ENCODE peak calls at places on chromosomes 12 and 14, in four cellular contexts. C is GM12892; R is CD8-positive, alpha-beta memory T cell; D is neural progenitor cell. W is an unnamed sample.

GRCh38 chr12:119748512-119748911 is 80.6 kb downstream of the PRKAB1 start:
- DNase-seq in C (no peak), D (no peak), R (no peak), W (no peak)

GRCh38 chr14:104723651-104724406 is at the start of gene ADSS1:
- DNase-seq in C (peak; percentile 94), D (peak; percentile 84), R (peak; percentile 59), W (peak; percentile 92)

GRCh38 chr14:21136024-21136423 is 19.8 kb downstream of the OR5AU1 start:
- DNase-seq in R (no peak), D (peak; percentile 6), C (peak; percentile 18), W (peak; percentile 25)

GRCh38 chr14:71021347-71022014 is 114.2 kb downstream of the PCNX1 start:
- DNase-seq in C (no peak), D (no peak), R (no peak), W (no peak)

GRCh38 chr12:115661103-115661502 is 616.4 kb downstream of the MED13L start:
- DNase-seq in C (no peak), D (no peak), R (no peak), W (no peak)

GRCh38 chr14:98184467-98184866 is 1087.5 kb downstream of the BCL11B start:
- DNase-seq in D (no peak), R (no peak), C (no peak), W (no peak)

GRCh38 chr12:27244680-27245005 is 557 bp downstream of the STK38L start:
- DNase-seq in R (no peak), C (peak; percentile 21), D (no peak), W (no peak)

GRCh38 chr12:2959508-2960431 is 573 bp downstream of the TEAD4 start:
- DNase-seq in C (peak; percentile 42), D (peak; percentile 77), R (no peak), W (peak; percentile 84)

GRCh38 chr14:101408077-101408831 is 153.0 kb upstream of the DIO3 start:
- DNase-seq in D (no peak), R (no peak), C (no peak), W (peak; percentile 50)

GRCh38 chr14:67668559-67668958 is 5.9 kb downstream of the VTI1B start:
- DNase-seq in R (peak; percentile 4), D (no peak), C (no peak), W (no peak)

GRCh38 chr12:80551897-80552296 is 107.9 kb downstream of the PTPRQ start:
- DNase-seq in C (no peak), R (no peak), D (no peak), W (peak; percentile 45)

GRCh38 chr12:754238-754816 is 1.9 kb downstream of the WNK1 start:
- DNase-seq in C (no peak), D (peak; percentile 4), R (no peak), W (peak; percentile 18)

GRCh38 chr12:59808317-59808910 is 212.6 kb downstream of the SLC16A7 start:
- DNase-seq in D (peak; percentile 53), R (peak; percentile 2), C (peak; percentile 4), W (peak; percentile 41)

GRCh38 chr12:5808956-5809355 is 136.1 kb downstream of the ANO2 start:
- DNase-seq in D (no peak), C (no peak), R (no peak), W (peak; percentile 88)

GRCh38 chr12:49524660-49525324 is 14.0 kb upstream of the KCNH3 start:
- DNase-seq in C (no peak), R (no peak), D (no peak), W (no peak)

GRCh38 chr14:52700701-52701172 is 5.4 kb upstream of the ERO1A start:
- DNase-seq in C (no peak), D (no peak), R (no peak), W (no peak)

GRCh38 chr12:76790564-76791552 is 26.9 kb downstream of the ZDHHC17 start:
- DNase-seq in D (peak; percentile 46), R (peak; percentile 30), C (no peak), W (peak; percentile 9)

GRCh38 chr12:16515666-16516065 is 90.3 kb downstream of the LMO3 start:
- DNase-seq in R (no peak), C (no peak), D (no peak), W (no peak)

GRCh38 chr14:61188196-61188595 is 92.9 kb downstream of the TMEM30B start:
- DNase-seq in D (peak; percentile 21), C (no peak), R (no peak), W (no peak)

GRCh38 chr14:64688801-64689200 is 15.4 kb upstream of the PLEKHG3 start:
- DNase-seq in R (no peak), C (no peak), D (no peak), W (no peak)

GRCh38 chr14:67541448-67542387 is 8.6 kb downstream of the PLEKHH1 start:
- DNase-seq in C (no peak), R (no peak), D (peak; percentile 39), W (no peak)

GRCh38 chr12:19757317-19757877 is 318.1 kb downstream of the AEBP2 start:
- DNase-seq in C (no peak), R (no peak), D (peak; percentile 51), W (no peak)

GRCh38 chr12:80186727-80187217 is 87.4 kb downstream of the OTOGL start:
- DNase-seq in D (peak; percentile 69), C (no peak), R (peak; percentile 15), W (peak; percentile 72)

GRCh38 chr14:29262979-29263378 is 496.4 kb downstream of the FOXG1 start:
- DNase-seq in C (no peak), D (no peak), R (no peak), W (no peak)

GRCh38 chr12:25730489-25731349 is 177.6 kb upstream of the LMNTD1 start:
- DNase-seq in R (no peak), D (peak; percentile 8), C (no peak), W (no peak)

GRCh38 chr14:91230363-91231035 is 14.0 kb downstream of the GPR68 start:
- DNase-seq in D (no peak), C (no peak), R (no peak), W (no peak)

GRCh38 chr14:22520235-22520634 is 68.8 kb downstream of the DAD1 start:
- DNase-seq in R (no peak), D (no peak), C (no peak), W (no peak)

GRCh38 chr12:131280426-131280825 is 326.7 kb downstream of the ADGRD1 start:
- DNase-seq in R (no peak), C (no peak), D (no peak), W (no peak)

GRCh38 chr14:45201908-45202307 is 51.1 kb downstream of the MIS18BP1 start:
- DNase-seq in C (no peak), D (peak; percentile 12), R (no peak), W (no peak)

GRCh38 chr12:6452245-6452731 is 446 bp downstream of the TAPBPL start:
- DNase-seq in D (peak; percentile 14), C (no peak), R (no peak), W (no peak)

W was measured in AG08396.